ENCODE peak calls at places on chromosomes 7 and 10, in nine cellular contexts. One of them, this sample, is unnamed.

GRCh38 chr7:126211875-126212274 is 1040.9 kb downstream of the GRM8 start:
- DNase-seq in left ventricle myocardium inferior: no peak
- DNase-seq in effector memory CD4-positive, alpha-beta T cell: no peak
- DNase-seq in hepatocyte: no peak
- DNase-seq in body of pancreas: no peak
- DNase-seq in GM23248: no peak
- DNase-seq in ovary: no peak
- DNase-seq in CD8-positive, alpha-beta T cell: no peak
- DNase-seq in tibial nerve: no peak
- DNase-seq in this sample: no peak

GRCh38 chr7:106626376-106627293 is 34.3 kb downstream of the CCDC71L start:
- DNase-seq in effector memory CD4-positive, alpha-beta T cell: no peak
- DNase-seq in body of pancreas: peak
- DNase-seq in hepatocyte: peak
- DNase-seq in GM23248: no peak
- DNase-seq in ovary: no peak
- DNase-seq in CD8-positive, alpha-beta T cell: no peak
- DNase-seq in left ventricle myocardium inferior: no peak
- DNase-seq in tibial nerve: no peak
- DNase-seq in this sample: no peak

GRCh38 chr7:24717694-24718320 is 39.5 kb downstream of the GSDME start:
- DNase-seq in ovary: no peak
- DNase-seq in GM23248: no peak
- DNase-seq in left ventricle myocardium inferior: no peak
- DNase-seq in effector memory CD4-positive, alpha-beta T cell: no peak
- DNase-seq in body of pancreas: no peak
- DNase-seq in tibial nerve: no peak
- DNase-seq in hepatocyte: no peak
- DNase-seq in CD8-positive, alpha-beta T cell: no peak
- DNase-seq in this sample: no peak

GRCh38 chr7:120272261-120272895 is 597 bp upstream of the KCND2 start:
- DNase-seq in hepatocyte: peak
- DNase-seq in CD8-positive, alpha-beta T cell: no peak
- DNase-seq in effector memory CD4-positive, alpha-beta T cell: no peak
- DNase-seq in body of pancreas: peak
- DNase-seq in ovary: peak
- DNase-seq in left ventricle myocardium inferior: no peak
- DNase-seq in GM23248: peak
- DNase-seq in tibial nerve: no peak
- DNase-seq in this sample: peak

GRCh38 chr10:110637558-110638053 is 6.5 kb upstream of the RBM20 start:
- DNase-seq in effector memory CD4-positive, alpha-beta T cell: no peak
- DNase-seq in ovary: no peak
- DNase-seq in body of pancreas: no peak
- DNase-seq in hepatocyte: no peak
- DNase-seq in left ventricle myocardium inferior: no peak
- DNase-seq in GM23248: no peak
- DNase-seq in tibial nerve: no peak
- DNase-seq in CD8-positive, alpha-beta T cell: no peak
- DNase-seq in this sample: no peak

GRCh38 chr7:70040971-70041766 is 442.9 kb downstream of the AUTS2 start:
- DNase-seq in effector memory CD4-positive, alpha-beta T cell: no peak
- DNase-seq in hepatocyte: peak
- DNase-seq in left ventricle myocardium inferior: no peak
- DNase-seq in body of pancreas: no peak
- DNase-seq in GM23248: peak
- DNase-seq in CD8-positive, alpha-beta T cell: no peak
- DNase-seq in ovary: no peak
- DNase-seq in tibial nerve: no peak
- DNase-seq in this sample: no peak

GRCh38 chr10:80596391-80597257 is 58.9 kb downstream of the SH2D4B start:
- DNase-seq in left ventricle myocardium inferior: no peak
- DNase-seq in GM23248: peak
- DNase-seq in body of pancreas: peak
- DNase-seq in tibial nerve: no peak
- DNase-seq in effector memory CD4-positive, alpha-beta T cell: no peak
- DNase-seq in ovary: no peak
- DNase-seq in CD8-positive, alpha-beta T cell: no peak
- DNase-seq in hepatocyte: peak
- DNase-seq in this sample: no peak

GRCh38 chr10:103849880-103850571 is 5.3 kb downstream of the SH3PXD2A start:
- DNase-seq in hepatocyte: no peak
- DNase-seq in body of pancreas: no peak
- DNase-seq in ovary: no peak
- DNase-seq in left ventricle myocardium inferior: no peak
- DNase-seq in CD8-positive, alpha-beta T cell: no peak
- DNase-seq in effector memory CD4-positive, alpha-beta T cell: no peak
- DNase-seq in GM23248: peak
- DNase-seq in tibial nerve: no peak
- DNase-seq in this sample: no peak

GRCh38 chr10:75040576-75040975 is 70.9 kb upstream of the SAMD8 start:
- DNase-seq in GM23248: no peak
- DNase-seq in body of pancreas: no peak
- DNase-seq in hepatocyte: no peak
- DNase-seq in effector memory CD4-positive, alpha-beta T cell: no peak
- DNase-seq in tibial nerve: no peak
- DNase-seq in ovary: no peak
- DNase-seq in left ventricle myocardium inferior: no peak
- DNase-seq in CD8-positive, alpha-beta T cell: no peak
- DNase-seq in this sample: no peak

GRCh38 chr10:74307061-74307651 is 156.1 kb downstream of the ADK start:
- DNase-seq in GM23248: no peak
- DNase-seq in hepatocyte: no peak
- DNase-seq in tibial nerve: no peak
- DNase-seq in effector memory CD4-positive, alpha-beta T cell: no peak
- DNase-seq in ovary: no peak
- DNase-seq in left ventricle myocardium inferior: no peak
- DNase-seq in body of pancreas: no peak
- DNase-seq in CD8-positive, alpha-beta T cell: no peak
- DNase-seq in this sample: no peak

GRCh38 chr7:103117016-103117415 is 31.9 kb downstream of the NAPEPLD start:
- DNase-seq in ovary: no peak
- DNase-seq in GM23248: no peak
- DNase-seq in left ventricle myocardium inferior: no peak
- DNase-seq in tibial nerve: no peak
- DNase-seq in body of pancreas: no peak
- DNase-seq in effector memory CD4-positive, alpha-beta T cell: no peak
- DNase-seq in hepatocyte: no peak
- DNase-seq in CD8-positive, alpha-beta T cell: no peak
- DNase-seq in this sample: no peak

GRCh38 chr7:103117465-103117864 is 31.4 kb downstream of the NAPEPLD start:
- DNase-seq in ovary: no peak
- DNase-seq in tibial nerve: no peak
- DNase-seq in left ventricle myocardium inferior: no peak
- DNase-seq in effector memory CD4-positive, alpha-beta T cell: no peak
- DNase-seq in body of pancreas: no peak
- DNase-seq in CD8-positive, alpha-beta T cell: no peak
- DNase-seq in GM23248: no peak
- DNase-seq in hepatocyte: no peak
- DNase-seq in this sample: no peak

GRCh38 chr7:103114576-103115008 is 34.3 kb downstream of the NAPEPLD start:
- DNase-seq in GM23248: no peak
- DNase-seq in hepatocyte: no peak
- DNase-seq in CD8-positive, alpha-beta T cell: no peak
- DNase-seq in ovary: no peak
- DNase-seq in tibial nerve: no peak
- DNase-seq in left ventricle myocardium inferior: no peak
- DNase-seq in effector memory CD4-positive, alpha-beta T cell: no peak
- DNase-seq in body of pancreas: no peak
- DNase-seq in this sample: no peak

GRCh38 chr7:103116511-103116910 is 32.4 kb downstream of the NAPEPLD start:
- DNase-seq in tibial nerve: no peak
- DNase-seq in left ventricle myocardium inferior: no peak
- DNase-seq in effector memory CD4-positive, alpha-beta T cell: no peak
- DNase-seq in ovary: no peak
- DNase-seq in GM23248: no peak
- DNase-seq in hepatocyte: no peak
- DNase-seq in body of pancreas: no peak
- DNase-seq in CD8-positive, alpha-beta T cell: no peak
- DNase-seq in this sample: no peak

GRCh38 chr7:103113164-103113563 is 35.7 kb downstream of the NAPEPLD start:
- DNase-seq in hepatocyte: no peak
- DNase-seq in left ventricle myocardium inferior: no peak
- DNase-seq in body of pancreas: no peak
- DNase-seq in ovary: no peak
- DNase-seq in tibial nerve: no peak
- DNase-seq in effector memory CD4-positive, alpha-beta T cell: no peak
- DNase-seq in GM23248: peak
- DNase-seq in CD8-positive, alpha-beta T cell: no peak
- DNase-seq in this sample: no peak
- H3K27ac ChIP-seq in hepatocyte: no peak
- H3K27ac ChIP-seq in left ventricle myocardium inferior: no peak
- H3K27ac ChIP-seq in body of pancreas: peak
- H3K27ac ChIP-seq in ovary: no peak
- H3K27ac ChIP-seq in tibial nerve: no peak
- H3K27ac ChIP-seq in effector memory CD4-positive, alpha-beta T cell: no peak
- H3K27ac ChIP-seq in GM23248: peak
- H3K27ac ChIP-seq in CD8-positive, alpha-beta T cell: no peak
- H3K27ac ChIP-seq in this sample: peak

DNA sequence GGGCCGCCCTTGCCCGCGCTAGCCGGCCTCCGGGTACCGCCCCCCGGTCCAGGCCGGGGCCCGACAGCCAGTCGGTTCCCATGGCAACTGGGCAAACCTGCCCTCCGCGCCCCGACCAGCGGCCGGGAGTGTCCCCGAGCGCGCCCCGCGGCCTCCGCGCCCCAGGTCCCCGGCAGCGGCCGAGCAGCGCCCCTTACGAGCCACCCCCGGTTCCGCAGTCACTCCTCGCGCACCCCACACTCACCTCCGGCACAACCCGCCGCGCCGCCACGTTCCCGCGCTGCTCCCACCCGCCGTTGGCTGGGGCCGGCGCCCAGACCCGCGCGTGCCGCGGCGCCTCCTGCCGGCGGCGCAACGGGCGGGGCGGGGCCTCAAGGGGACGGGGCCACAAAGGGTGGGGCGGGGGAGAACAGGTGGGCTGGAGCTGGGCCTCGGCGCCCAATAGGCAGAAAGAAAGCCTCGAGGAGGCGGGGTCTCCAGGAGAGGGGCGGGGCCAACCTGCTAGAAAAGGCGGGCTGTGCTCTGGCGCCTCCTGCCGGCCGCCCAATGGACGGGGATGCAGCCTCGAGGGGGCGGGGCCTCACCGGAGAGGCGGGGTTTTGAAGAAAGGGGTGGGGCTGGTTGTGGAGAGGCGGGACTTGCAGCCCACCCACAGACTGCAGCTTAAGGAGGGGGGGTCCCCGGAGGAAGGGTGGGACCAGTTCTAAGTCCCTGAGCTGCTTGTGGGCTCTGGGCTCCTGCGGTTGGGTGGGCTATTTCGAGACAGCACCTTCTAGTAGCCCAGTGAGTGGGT is at the start of gene RADIL:
- DNase-seq in effector memory CD4-positive, alpha-beta T cell: peak
- DNase-seq in ovary: peak
- DNase-seq in left ventricle myocardium inferior: peak
- DNase-seq in CD8-positive, alpha-beta T cell: peak
- DNase-seq in hepatocyte: peak
- DNase-seq in GM23248: peak
- DNase-seq in tibial nerve: peak
- DNase-seq in body of pancreas: peak
- DNase-seq in this sample: peak
- H3K27ac ChIP-seq in effector memory CD4-positive, alpha-beta T cell: no peak
- H3K27ac ChIP-seq in ovary: no peak
- H3K27ac ChIP-seq in left ventricle myocardium inferior: peak
- H3K27ac ChIP-seq in CD8-positive, alpha-beta T cell: no peak
- H3K27ac ChIP-seq in hepatocyte: peak
- H3K27ac ChIP-seq in GM23248: peak
- H3K27ac ChIP-seq in tibial nerve: peak
- H3K27ac ChIP-seq in body of pancreas: no peak
- H3K27ac ChIP-seq in this sample: peak

GRCh38 chr10:6299234-6299633 is 96.5 kb downstream of the PFKFB3 start:
- DNase-seq in ovary: no peak
- DNase-seq in CD8-positive, alpha-beta T cell: no peak
- DNase-seq in body of pancreas: peak
- DNase-seq in GM23248: no peak
- DNase-seq in hepatocyte: peak
- DNase-seq in tibial nerve: no peak
- DNase-seq in left ventricle myocardium inferior: no peak
- DNase-seq in effector memory CD4-positive, alpha-beta T cell: no peak
- DNase-seq in this sample: no peak
- H3K27ac ChIP-seq in ovary: no peak
- H3K27ac ChIP-seq in CD8-positive, alpha-beta T cell: no peak
- H3K27ac ChIP-seq in body of pancreas: peak
- H3K27ac ChIP-seq in GM23248: no peak
- H3K27ac ChIP-seq in hepatocyte: peak
- H3K27ac ChIP-seq in tibial nerve: no peak
- H3K27ac ChIP-seq in left ventricle myocardium inferior: no peak
- H3K27ac ChIP-seq in effector memory CD4-positive, alpha-beta T cell: no peak
- H3K27ac ChIP-seq in this sample: no peak

DNA sequence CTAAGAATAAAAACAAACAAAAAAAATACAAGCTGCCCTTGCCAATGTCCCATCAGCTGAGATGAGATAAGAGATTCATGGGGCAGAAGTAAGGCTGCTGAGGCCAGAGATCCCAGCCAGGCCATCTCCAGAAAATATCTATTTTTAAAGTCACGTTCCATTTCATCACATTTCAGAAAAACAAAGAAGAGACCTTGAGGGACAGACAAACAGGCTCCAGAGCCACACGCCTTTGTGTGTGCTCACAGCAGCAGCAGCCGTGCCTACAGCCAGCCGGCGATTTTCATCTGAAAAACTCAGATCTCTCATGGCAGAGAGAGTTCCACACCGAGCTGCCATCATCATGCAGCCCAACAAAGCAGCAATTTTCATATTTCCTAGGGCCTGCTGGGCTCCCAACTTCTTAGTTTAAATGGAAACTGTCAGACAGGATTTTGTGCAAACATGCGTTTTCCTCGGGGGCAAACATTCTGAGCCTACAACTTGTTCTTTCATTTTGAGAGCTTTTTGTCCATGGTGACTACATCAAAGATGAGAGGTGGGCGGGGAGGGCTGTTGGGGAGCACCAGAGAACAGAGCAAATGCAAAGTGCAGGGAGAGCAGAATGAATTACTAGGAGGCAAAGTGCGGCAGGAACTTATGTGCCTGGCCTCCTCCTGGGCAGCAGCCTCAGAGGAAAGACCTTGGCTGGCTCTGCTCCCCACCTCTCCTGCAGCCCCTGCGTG is 38.8 kb downstream of the DLG5 start:
- DNase-seq in hepatocyte: peak
- DNase-seq in body of pancreas: no peak
- DNase-seq in left ventricle myocardium inferior: no peak
- DNase-seq in tibial nerve: no peak
- DNase-seq in CD8-positive, alpha-beta T cell: no peak
- DNase-seq in GM23248: peak
- DNase-seq in effector memory CD4-positive, alpha-beta T cell: no peak
- DNase-seq in ovary: no peak
- DNase-seq in this sample: no peak
- H3K27ac ChIP-seq in hepatocyte: peak
- H3K27ac ChIP-seq in body of pancreas: peak
- H3K27ac ChIP-seq in left ventricle myocardium inferior: peak
- H3K27ac ChIP-seq in tibial nerve: peak
- H3K27ac ChIP-seq in CD8-positive, alpha-beta T cell: no peak
- H3K27ac ChIP-seq in GM23248: peak
- H3K27ac ChIP-seq in effector memory CD4-positive, alpha-beta T cell: no peak
- H3K27ac ChIP-seq in ovary: peak
- H3K27ac ChIP-seq in this sample: peak